ENCODE peak calls at places on chromosomes 4 and X, in six cellular contexts. V is pancreas, F is type B pancreatic cell, D is suprapubic skin, K is GM10248, B is H9. L is an unnamed sample.

GRCh38 chrX:40845331-40845911 is 110.1 kb upstream of the MED14 start:
- DNase-seq in V (no peak), F (no peak), D (no peak), K (no peak), B (peak), L (no peak)

GRCh38 chr4:183099537-183100297 is 660 bp downstream of the WWC2 start:
- DNase-seq in V (peak), F (peak), D (peak), K (peak), B (peak), L (peak)

GRCh38 chr4:5993063-5993745 is 25.0 kb downstream of the C4orf50 start:
- DNase-seq in V (no peak), F (no peak), D (peak), K (no peak), B (peak), L (no peak)

GRCh38 chrX:101764538-101764937 is 104.9 kb upstream of the ARMCX2 start:
- DNase-seq in V (no peak), F (no peak), D (no peak), K (no peak), B (no peak), L (no peak)

GRCh38 chrX:109384569-109385174 is 97.2 kb downstream of the GUCY2F start:
- DNase-seq in V (no peak), F (no peak), D (no peak), K (no peak), B (no peak), L (peak)

GRCh38 chrX:129613596-129613995 is 41.2 kb downstream of the APLN start:
- DNase-seq in V (no peak), F (no peak), D (no peak), K (no peak), B (no peak), L (no peak)

GRCh38 chr4:142596121-142596520 is 250.0 kb downstream of the INPP4B start:
- DNase-seq in V (no peak), F (no peak), D (no peak), K (no peak), B (no peak), L (no peak)

GRCh38 chrX:114905251-114905650 is 112.2 kb downstream of the IL13RA2 start:
- DNase-seq in V (no peak), F (no peak), D (no peak), K (no peak), B (no peak), L (no peak)

GRCh38 chrX:44770111-44770510 is 73.7 kb upstream of the DUSP21 start:
- DNase-seq in V (no peak), F (no peak), D (no peak), K (no peak), B (no peak), L (no peak)

GRCh38 chrX:132435222-132435621 is 53.6 kb downstream of the MBNL3 start:
- DNase-seq in V (no peak), F (no peak), D (no peak), K (no peak), B (no peak), L (no peak)

GRCh38 chr4:27666943-27667342 is 806.3 kb downstream of the STIM2 start:
- DNase-seq in V (no peak), F (no peak), D (no peak), K (no peak), B (peak), L (no peak)

GRCh38 chrX:72280210-72280882 is 3.3 kb upstream of the RPS4X start:
- DNase-seq in V (no peak), F (no peak), D (no peak), K (no peak), B (no peak), L (no peak)

GRCh38 chr4:161937151-161937550 is 226.6 kb downstream of the FSTL5 start:
- DNase-seq in V (no peak), F (no peak), D (no peak), K (no peak), B (no peak), L (no peak)

GRCh38 chr4:126630171-126630570 is 1002.6 kb upstream of the INTU start:
- DNase-seq in V (no peak), F (no peak), D (no peak), K (no peak), B (no peak), L (no peak)

GRCh38 chrX:50471390-50471789 is 765 bp upstream of the DGKK start:
- DNase-seq in V (no peak), F (no peak), D (no peak), K (no peak), B (peak), L (no peak)

GRCh38 chr4:96326846-96327245 is 487.0 kb downstream of the PDHA2 start:
- DNase-seq in V (no peak), F (no peak), D (no peak), K (no peak), B (no peak), L (no peak)

GRCh38 chrX:28675173-28675572 is 87.9 kb downstream of the IL1RAPL1 start:
- DNase-seq in V (no peak), F (no peak), D (no peak), K (no peak), B (no peak), L (no peak)

GRCh38 chrX:113947548-113947947 is 636.3 kb upstream of the HTR2C start:
- DNase-seq in V (no peak), F (no peak), D (no peak), K (no peak), B (no peak), L (no peak)

DNA sequence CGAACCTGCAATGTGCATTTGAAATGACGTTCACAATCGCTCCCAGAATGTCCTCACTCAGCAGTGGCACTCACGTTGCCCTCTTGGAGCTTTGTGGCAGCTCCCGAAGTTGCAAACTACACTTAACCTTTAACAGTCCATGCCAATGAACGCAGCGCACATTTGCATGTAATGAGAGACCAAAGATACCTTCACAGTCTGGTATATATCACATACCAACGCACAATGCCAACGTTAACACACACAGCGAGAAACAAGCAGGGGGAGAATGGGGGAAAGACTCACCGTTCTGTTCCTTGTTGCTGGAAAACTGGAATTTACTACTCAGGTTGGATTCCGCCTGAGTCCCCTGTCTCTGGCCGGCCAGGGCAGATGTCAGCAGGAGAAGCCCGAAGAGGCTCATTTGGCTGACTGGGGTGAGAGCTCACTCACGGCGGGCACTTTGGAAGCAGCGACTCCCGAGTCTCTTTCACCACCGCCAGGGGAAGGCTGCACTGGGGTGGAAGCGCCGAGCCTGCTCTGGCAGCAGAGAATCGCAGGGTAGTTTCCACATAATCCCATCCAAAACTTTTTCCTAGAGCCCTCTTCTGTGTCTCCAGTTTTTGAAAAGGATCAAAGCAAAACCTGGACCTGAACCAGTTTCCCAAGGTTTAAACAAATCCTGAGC is 965 bp downstream of the PDGFC start:
- DNase-seq in V (peak), F (peak), D (peak), K (no peak), B (peak), L (peak)
- TF ChIP-seq CTCF in V (peak), F (peak), D (peak), K (no peak), B (peak), L (no peak)

GRCh38 chrX:140091276-140091886 is 126.1 kb upstream of the CXorf66 start:
- DNase-seq in V (peak), F (no peak), D (no peak), K (peak), B (peak), L (peak)
- TF ChIP-seq CTCF in V (no peak), F (peak), D (no peak), K (no peak), B (peak), L (no peak)

DNA sequence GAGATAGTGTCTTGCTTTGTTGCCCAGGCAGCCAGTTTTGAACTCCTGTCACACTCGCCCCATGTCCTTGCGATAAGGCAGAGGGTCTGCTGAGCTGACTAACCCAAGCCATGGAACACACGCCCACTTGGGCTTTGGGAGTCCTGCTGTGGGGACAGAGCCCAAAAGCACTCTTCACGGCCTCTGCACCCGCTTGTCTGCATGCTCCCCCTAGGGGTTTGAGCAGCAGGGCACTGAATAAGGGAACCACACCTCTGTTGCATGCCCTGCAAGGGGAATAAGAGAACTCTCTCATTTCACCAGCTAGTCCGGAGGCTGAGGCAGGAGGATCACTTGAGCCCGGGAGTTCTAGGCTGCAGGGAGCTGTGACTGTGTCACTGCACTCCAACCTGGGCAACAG is 166.0 kb downstream of the STAG2 start:
- DNase-seq in V (no peak), F (no peak), D (no peak), K (no peak), B (peak), L (no peak)
- TF ChIP-seq CTCF in V (no peak), F (no peak), D (no peak), K (no peak), B (peak), L (no peak)

DNA sequence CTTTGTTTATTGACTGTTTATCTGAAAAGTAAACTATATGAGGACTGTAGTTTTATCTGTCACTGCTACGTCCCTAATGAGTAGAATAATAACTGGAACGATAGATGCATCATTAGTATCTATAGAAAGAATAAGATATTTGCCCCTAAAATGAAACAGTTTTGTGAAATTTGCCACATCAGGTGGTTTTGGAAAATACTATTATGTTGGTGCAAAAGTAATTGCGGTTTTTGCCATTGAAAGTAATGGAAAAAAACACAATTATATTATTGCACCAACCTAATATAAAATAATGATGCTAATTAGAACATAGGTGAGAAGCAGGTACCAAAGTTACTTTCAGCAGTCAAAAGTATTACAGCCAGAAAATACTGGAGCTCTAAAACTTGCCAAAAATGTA is 158.3 kb downstream of the PABPC4L start:
- DNase-seq in V (no peak), F (no peak), D (no peak), K (no peak), B (no peak), L (no peak)
- TF ChIP-seq CTCF in V (no peak), F (no peak), D (no peak), K (no peak), B (no peak), L (no peak)

GRCh38 chrX:12610079-12610478 is 181.1 kb upstream of the PRPS2 start:
- DNase-seq in V (no peak), F (no peak), D (no peak), K (no peak), B (no peak), L (no peak)
- TF ChIP-seq CTCF in V (no peak), F (no peak), D (no peak), K (no peak), B (no peak), L (no peak)